ENCODE peak calls at places on chromosomes 16 and 17, in seven cellular contexts. One of them, this sample, is unnamed.

GRCh38 chr17:48726182-48726915 is 2.2 kb downstream of the HOXB13 start:
- DNase-seq in CD4-positive, alpha-beta T cell: no peak
- DNase-seq in NCI-H748 treated with DMSO at 0.1 percent for 48 hours: no peak
- DNase-seq in RCC 7860: no peak
- DNase-seq in Calu3: no peak
- DNase-seq in adrenal gland: no peak
- DNase-seq in stomach: no peak
- DNase-seq in this sample: no peak

GRCh38 chr17:63550816-63551639 is 751 bp downstream of the DCAF7 start:
- DNase-seq in CD4-positive, alpha-beta T cell: no peak
- DNase-seq in NCI-H748 treated with DMSO at 0.1 percent for 48 hours: peak; percentile 39
- DNase-seq in RCC 7860: peak; percentile 40
- DNase-seq in Calu3: no peak
- DNase-seq in adrenal gland: peak; percentile 49
- DNase-seq in stomach: peak; percentile 19
- DNase-seq in this sample: peak; percentile 23

GRCh38 chr17:78144146-78144719 is 2.0 kb upstream of the C17orf99 start:
- DNase-seq in CD4-positive, alpha-beta T cell: no peak
- DNase-seq in NCI-H748 treated with DMSO at 0.1 percent for 48 hours: no peak
- DNase-seq in RCC 7860: peak; percentile 44
- DNase-seq in Calu3: peak; percentile 86
- DNase-seq in adrenal gland: peak; percentile 93
- DNase-seq in stomach: peak; percentile 90
- DNase-seq in this sample: peak; percentile 41

GRCh38 chr17:42517516-42517915 is 18.5 kb upstream of the NAGLU start:
- DNase-seq in CD4-positive, alpha-beta T cell: peak; percentile 75
- DNase-seq in NCI-H748 treated with DMSO at 0.1 percent for 48 hours: peak; percentile 2
- DNase-seq in RCC 7860: peak; percentile 87
- DNase-seq in Calu3: peak; percentile 91
- DNase-seq in adrenal gland: peak; percentile 84
- DNase-seq in stomach: peak; percentile 87
- DNase-seq in this sample: peak; percentile 72

GRCh38 chr17:76046064-76046463 is 19.0 kb upstream of the EVPL start:
- DNase-seq in CD4-positive, alpha-beta T cell: no peak
- DNase-seq in NCI-H748 treated with DMSO at 0.1 percent for 48 hours: no peak
- DNase-seq in RCC 7860: no peak
- DNase-seq in Calu3: no peak
- DNase-seq in adrenal gland: no peak
- DNase-seq in stomach: no peak
- DNase-seq in this sample: no peak

GRCh38 chr16:57728336-57729181 is 7.0 kb upstream of the KATNB1 start:
- DNase-seq in CD4-positive, alpha-beta T cell: no peak
- DNase-seq in NCI-H748 treated with DMSO at 0.1 percent for 48 hours: no peak
- DNase-seq in RCC 7860: no peak
- DNase-seq in Calu3: no peak
- DNase-seq in adrenal gland: no peak
- DNase-seq in stomach: no peak
- DNase-seq in this sample: no peak

GRCh38 chr17:8753976-8754440 is 4.3 kb downstream of the SPDYE4 start:
- DNase-seq in CD4-positive, alpha-beta T cell: no peak
- DNase-seq in NCI-H748 treated with DMSO at 0.1 percent for 48 hours: peak; percentile 67
- DNase-seq in RCC 7860: no peak
- DNase-seq in Calu3: no peak
- DNase-seq in adrenal gland: no peak
- DNase-seq in stomach: no peak
- DNase-seq in this sample: peak; percentile 60

GRCh38 chr16:11045846-11046245 is 101.5 kb downstream of the CLEC16A start:
- DNase-seq in CD4-positive, alpha-beta T cell: no peak
- DNase-seq in NCI-H748 treated with DMSO at 0.1 percent for 48 hours: no peak
- DNase-seq in RCC 7860: no peak
- DNase-seq in Calu3: no peak
- DNase-seq in adrenal gland: no peak
- DNase-seq in stomach: no peak
- DNase-seq in this sample: no peak

GRCh38 chr17:76753061-76753961 is 15.4 kb downstream of the MFSD11 start:
- DNase-seq in CD4-positive, alpha-beta T cell: peak; percentile 15
- DNase-seq in NCI-H748 treated with DMSO at 0.1 percent for 48 hours: no peak
- DNase-seq in RCC 7860: no peak
- DNase-seq in Calu3: no peak
- DNase-seq in adrenal gland: no peak
- DNase-seq in stomach: no peak
- DNase-seq in this sample: no peak

GRCh38 chr17:63042443-63042842 is 76.4 kb downstream of the TANC2 start:
- DNase-seq in CD4-positive, alpha-beta T cell: no peak
- DNase-seq in NCI-H748 treated with DMSO at 0.1 percent for 48 hours: peak; percentile 68
- DNase-seq in RCC 7860: no peak
- DNase-seq in Calu3: no peak
- DNase-seq in adrenal gland: no peak
- DNase-seq in stomach: no peak
- DNase-seq in this sample: no peak

GRCh38 chr17:4900231-4901107 is 1.1 kb downstream of the C17orf107 start:
- DNase-seq in CD4-positive, alpha-beta T cell: peak; percentile 61
- DNase-seq in NCI-H748 treated with DMSO at 0.1 percent for 48 hours: no peak
- DNase-seq in RCC 7860: no peak
- DNase-seq in Calu3: no peak
- DNase-seq in adrenal gland: no peak
- DNase-seq in stomach: peak; percentile 51
- DNase-seq in this sample: no peak

GRCh38 chr16:61050547-61050946 is 985.7 kb downstream of the CDH8 start:
- DNase-seq in CD4-positive, alpha-beta T cell: no peak
- DNase-seq in NCI-H748 treated with DMSO at 0.1 percent for 48 hours: no peak
- DNase-seq in RCC 7860: no peak
- DNase-seq in Calu3: no peak
- DNase-seq in adrenal gland: no peak
- DNase-seq in stomach: no peak
- DNase-seq in this sample: no peak

GRCh38 chr17:74757502-74757901 is 9.1 kb downstream of the NHERF1 start:
- DNase-seq in CD4-positive, alpha-beta T cell: no peak
- DNase-seq in NCI-H748 treated with DMSO at 0.1 percent for 48 hours: no peak
- DNase-seq in RCC 7860: no peak
- DNase-seq in Calu3: peak; percentile 57
- DNase-seq in adrenal gland: no peak
- DNase-seq in stomach: peak; percentile 73
- DNase-seq in this sample: no peak

This sample was measured in SW480.